ENCODE peak calls at places on chromosome 3, in eight cellular contexts. M is iris pigment epithelial cell; U is NCI-H774; S is stimulated activated effector memory CD8-positive, alpha-beta T cell treated with anti-CD3 and anti-CD28 coated beads, Interleukin-12 subunit alpha, Interleukin-12 subunit beta, amount 100 ng/mL, for 72 hours; P is activated T-helper 1 cell treated with Interleukin-2 at 50 U/mL for 16 hours; D is left ventricle myocardium inferior; V is stomach; E is HFFc6. F is an unnamed sample.

GRCh38 chr3:44862221-44862637 is 517 bp downstream of the TMEM42 start:
- DNase-seq in S (no peak), P (no peak), V (no peak), D (no peak), E (peak), U (no peak), M (peak), F (no peak)

GRCh38 chr3:157086053-157086761 is 73.7 kb downstream of the CCNL1 start:
- DNase-seq in D (peak), S (no peak), E (no peak), V (no peak), M (no peak), P (no peak), U (no peak), F (no peak)

GRCh38 chr3:23519548-23520208 is 286.1 kb upstream of the UBE2E1 start:
- DNase-seq in U (no peak), E (no peak), D (no peak), P (no peak), S (no peak), M (no peak), V (no peak), F (no peak)

GRCh38 chr3:127074900-127075360 is 92.0 kb downstream of the PLXNA1 start:
- DNase-seq in D (no peak), P (no peak), U (peak), M (peak), V (no peak), S (no peak), E (peak), F (peak)

GRCh38 chr3:149215474-149215873 is 6.2 kb downstream of the CP start:
- DNase-seq in P (no peak), E (no peak), S (no peak), U (peak), M (no peak), D (no peak), V (no peak), F (no peak)

GRCh38 chr3:64464955-64465354 is 222.8 kb downstream of the ADAMTS9 start:
- DNase-seq in E (no peak), P (no peak), U (no peak), D (no peak), M (no peak), V (no peak), S (no peak), F (no peak)

GRCh38 chr3:70539908-70540307 is 227.5 kb upstream of the MDFIC2 start:
- DNase-seq in U (no peak), E (no peak), S (no peak), D (no peak), V (no peak), P (no peak), M (no peak), F (no peak)

GRCh38 chr3:108862865-108863798 is 40.5 kb downstream of the TRAT1 start:
- DNase-seq in P (peak), D (no peak), U (no peak), V (no peak), S (no peak), M (peak), E (no peak), F (peak)

GRCh38 chr3:150773616-150774192 is 10.7 kb upstream of the SIAH2 start:
- DNase-seq in P (no peak), E (no peak), S (no peak), U (no peak), D (no peak), M (no peak), V (no peak), F (no peak)

F was measured in kidney glomerular epithelial cell.